ENCODE peak calls at places on chromosome X, in five cellular contexts. J is NB4, D is K562, Q is HepG2, U is A549. I is an unnamed sample.

GRCh38 chrX:16610121-16610565 is 39.8 kb upstream of the S100G start:
- DNase-seq in J (no peak), D (no peak), Q (no peak), U (no peak), I (no peak)

GRCh38 chrX:69015156-69015555 is 150.1 kb downstream of the PJA1 start:
- DNase-seq in J (no peak), D (no peak), Q (no peak), U (no peak), I (no peak)

GRCh38 chrX:139825618-139826017 is 107.2 kb downstream of the ATP11C start:
- DNase-seq in J (no peak), D (no peak), Q (no peak), U (no peak), I (no peak)

GRCh38 chrX:137051978-137052640 is 18.3 kb upstream of the GPR101 start:
- DNase-seq in J (peak), D (peak), Q (peak), U (peak), I (peak)

GRCh38 chrX:141947350-141947749 is 43.7 kb downstream of the MAGEC1 start:
- DNase-seq in J (no peak), D (no peak), Q (no peak), U (no peak), I (no peak)

GRCh38 chrX:153722704-153723350 is 1.4 kb downstream of the BCAP31 start:
- DNase-seq in J (peak), D (no peak), Q (no peak), U (no peak), I (no peak)

GRCh38 chrX:26253526-26253925 is 37.6 kb downstream of the MAGEB5 start:
- DNase-seq in J (no peak), D (no peak), Q (no peak), U (no peak), I (no peak)

GRCh38 chrX:24248042-24248441 is 65.8 kb downstream of the SUPT20HL2 start:
- DNase-seq in J (no peak), D (no peak), Q (no peak), U (no peak), I (no peak)

GRCh38 chrX:42242044-42242443 is 318.7 kb upstream of the CASK start:
- DNase-seq in J (no peak), D (no peak), Q (no peak), U (no peak), I (no peak)

GRCh38 chrX:73850124-73851013 is 287.4 kb downstream of the CHIC1 start:
- DNase-seq in J (peak), D (peak), Q (peak), U (peak), I (peak)

GRCh38 chrX:23398570-23398969 is 63.9 kb downstream of the PTCHD1 start:
- DNase-seq in J (no peak), D (no peak), Q (no peak), U (no peak), I (no peak)

GRCh38 chrX:74449322-74449936 is 28.1 kb downstream of the SLC16A2 start:
- DNase-seq in J (peak), D (no peak), Q (no peak), U (peak), I (no peak)

GRCh38 chrX:106932960-106933537 is 12.8 kb downstream of the CLDN2 start:
- DNase-seq in J (peak), D (no peak), Q (no peak), U (peak), I (no peak)

GRCh38 chrX:72079607-72080006 is 52.1 kb downstream of the RTL5 start:
- DNase-seq in J (peak), D (no peak), Q (no peak), U (no peak), I (no peak)

GRCh38 chrX:46341767-46342322 is 203.4 kb downstream of the ZNF674 start:
- DNase-seq in J (no peak), D (no peak), Q (no peak), U (no peak), I (no peak)

GRCh38 chrX:72620550-72621145 is 48.0 kb upstream of the HDAC8 start:
- DNase-seq in J (peak), D (peak), Q (peak), U (peak), I (no peak)

GRCh38 chrX:51461053-51462050 is 35.0 kb downstream of the NUDT11 start:
- DNase-seq in J (peak), D (peak), Q (peak), U (peak), I (no peak)

GRCh38 chrX:16658284-16658683 is 8.3 kb downstream of the S100G start:
- DNase-seq in J (no peak), D (no peak), Q (no peak), U (no peak), I (no peak)

GRCh38 chrX:9804444-9804843 is 18.2 kb downstream of the SHROOM2 start:
- DNase-seq in J (no peak), D (no peak), Q (no peak), U (no peak), I (no peak)

GRCh38 chrX:118115948-118116307 is 682 bp downstream of the KLHL13 start:
- DNase-seq in J (no peak), D (no peak), Q (no peak), U (no peak), I (no peak)

GRCh38 chrX:118116308-118117068 is at the start of gene KLHL13:
- DNase-seq in J (peak), D (peak), Q (no peak), U (peak), I (no peak)

DNA sequence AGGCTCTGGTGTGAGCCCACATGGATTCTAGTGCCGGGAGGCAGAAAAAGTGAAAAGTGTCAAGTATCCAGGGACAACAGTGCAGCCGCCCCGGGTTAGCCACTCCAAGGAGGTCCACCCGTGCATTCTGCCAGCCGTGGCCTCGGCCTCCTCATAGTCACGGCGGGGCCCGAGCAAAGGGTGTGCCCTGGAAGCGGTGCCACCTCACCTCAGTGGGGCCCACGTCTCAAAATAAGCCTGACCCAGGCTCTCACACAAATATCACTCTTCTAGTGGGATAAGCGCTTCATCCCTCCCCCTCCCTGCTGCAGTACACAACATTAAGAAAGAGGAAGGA is 427 bp upstream of the KLHL13 start:
- DNase-seq in J (peak), D (peak), Q (no peak), U (no peak), I (no peak)
- TF ChIP-seq MYC in J (no peak), D (no peak), Q (no peak), U (no peak), I (no peak)

GRCh38 chrX:3651272-3651671 is 62.2 kb downstream of the PRKX start:
- DNase-seq in J (peak), D (no peak), Q (no peak), U (peak), I (no peak)

GRCh38 chrX:3655181-3655580 is 58.3 kb downstream of the PRKX start:
- DNase-seq in J (no peak), D (no peak), Q (no peak), U (no peak), I (no peak)

GRCh38 chrX:3648084-3648483 is 65.4 kb downstream of the PRKX start:
- DNase-seq in J (no peak), D (no peak), Q (no peak), U (no peak), I (no peak)

DNA sequence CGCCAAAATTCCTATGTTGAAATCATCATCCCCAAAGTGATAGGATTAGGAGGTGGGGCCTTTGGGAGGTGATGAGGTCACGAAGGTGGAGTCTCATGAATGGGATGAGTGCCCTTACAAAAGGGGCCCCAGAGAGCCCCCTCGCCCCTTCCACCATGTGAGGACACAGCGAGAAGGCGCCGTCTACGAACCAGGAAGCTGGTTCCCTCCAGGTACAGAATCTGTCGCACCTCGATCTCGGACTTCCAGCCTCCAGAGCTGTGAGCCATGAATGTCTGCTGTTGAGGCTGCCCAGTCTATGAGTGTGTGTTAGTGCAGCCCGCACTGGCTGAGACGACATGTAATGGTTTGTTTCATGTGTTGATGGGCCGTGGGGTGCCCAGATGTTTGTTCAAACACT is 60.3 kb downstream of the PRKX start:
- DNase-seq in J (no peak), D (no peak), Q (no peak), U (no peak), I (no peak)
- TF ChIP-seq MYC in J (no peak), D (no peak), Q (no peak), U (no peak), I (no peak)

GRCh38 chrX:103157511-103158316 is 57.2 kb upstream of the BEX4 start:
- DNase-seq in J (peak), D (peak), Q (peak), U (peak), I (no peak)
- TF ChIP-seq MYC in J (no peak), D (no peak), Q (no peak), U (no peak), I (no peak)

GRCh38 chrX:66731398-66731797 is 92.5 kb upstream of the EDA2R start:
- DNase-seq in J (peak), D (peak), Q (peak), U (peak), I (peak)

DNA sequence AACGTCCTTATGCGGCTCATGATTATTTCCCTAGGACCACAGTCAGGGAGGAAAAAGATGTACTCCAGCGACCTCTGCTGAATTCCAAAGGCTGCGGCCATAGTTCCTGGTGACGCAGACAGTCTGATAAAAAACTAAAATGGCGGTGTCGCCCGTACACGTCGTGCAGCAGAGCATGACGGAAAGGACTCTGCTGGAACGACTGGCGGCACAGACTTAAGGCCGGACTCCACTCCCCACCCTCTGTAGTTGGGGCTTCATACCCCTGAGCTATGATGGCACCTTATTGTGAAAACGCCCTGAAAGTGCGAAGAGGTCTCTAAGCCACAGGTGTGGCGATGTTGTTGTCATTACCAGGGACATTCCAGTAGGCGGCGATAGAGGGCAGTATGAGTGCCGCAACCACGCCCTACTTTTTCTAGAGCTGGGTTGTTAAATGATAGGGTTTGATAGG is 90.0 kb upstream of the EDA2R start:
- DNase-seq in J (peak), D (peak), Q (peak), U (peak), I (no peak)
- TF ChIP-seq MYC in J (no peak), D (no peak), Q (no peak), U (no peak), I (no peak)

DNA sequence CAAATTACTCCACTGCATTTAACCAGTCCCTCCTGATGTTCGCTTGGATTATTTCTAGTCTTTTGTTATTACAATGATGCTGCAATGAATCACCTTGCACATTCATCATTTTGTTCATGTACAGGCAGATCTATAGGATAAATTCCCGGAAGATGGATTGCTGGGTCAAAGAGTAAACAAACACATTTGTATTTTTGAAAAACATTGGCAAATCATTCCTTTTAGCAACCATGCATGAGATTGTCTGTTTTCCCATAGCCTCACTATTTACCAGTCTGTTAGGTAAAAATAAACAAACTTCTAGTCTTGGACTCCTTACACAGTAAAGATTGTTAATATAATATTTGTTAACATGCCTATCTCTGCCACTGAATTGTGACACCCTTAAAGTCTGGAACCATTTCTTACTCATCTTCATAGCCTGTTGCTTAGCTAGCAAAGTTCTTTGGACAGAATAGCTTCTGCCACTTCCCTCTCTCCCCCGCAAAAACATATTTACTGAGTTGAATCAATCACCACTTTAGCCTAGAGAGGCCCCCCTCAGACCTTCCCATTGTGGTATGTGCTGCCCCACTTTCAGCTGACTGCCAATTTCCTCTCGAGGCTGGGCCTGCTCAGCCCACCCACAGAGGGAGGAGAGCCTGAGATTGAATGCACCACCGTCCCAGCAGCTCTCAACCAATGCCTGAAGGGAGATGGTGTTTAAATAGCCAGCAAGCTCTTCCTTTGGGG is 108.4 kb upstream of the ATXN3L start:
- DNase-seq in J (peak), D (no peak), Q (no peak), U (peak), I (no peak)
- TF ChIP-seq MYC in J (no peak), D (no peak), Q (no peak), U (no peak), I (no peak)